ENCODE peak calls at places on chromosomes 11 and 22, in four cellular contexts. W is endothelial cell, O is upper lobe of right lung, G is omental fat pad. T is an unnamed sample.

GRCh38 chr22:29331213-29331612 is 15.7 kb upstream of the RASL10A start:
- DNase-seq in W (no peak), O (no peak), G (no peak), T (no peak)

GRCh38 chr11:72154816-72155215 is 19.3 kb downstream of the FOLR3 start:
- DNase-seq in W (no peak), O (no peak), G (no peak), T (no peak)

GRCh38 chr22:37741312-37741795 is 44.5 kb downstream of the TRIOBP start:
- DNase-seq in W (no peak), O (peak; percentile 85), G (peak; percentile 82), T (no peak)

GRCh38 chr11:104134760-104135159 is 29.2 kb downstream of the PDGFD start:
- DNase-seq in W (no peak), O (no peak), G (no peak), T (no peak)

GRCh38 chr22:26949193-26949592 is 291.8 kb downstream of the MIAT start:
- DNase-seq in W (peak; percentile 54), O (no peak), G (no peak), T (peak; percentile 41)

GRCh38 chr11:120645639-120646038 is 134.1 kb downstream of the GRIK4 start:
- DNase-seq in W (no peak), O (peak; percentile 48), G (no peak), T (no peak)

GRCh38 chr11:125413226-125413625 is 82.8 kb downstream of the FEZ1 start:
- DNase-seq in W (no peak), O (peak; percentile 52), G (no peak), T (no peak)

GRCh38 chr11:34315006-34315793 is 42.6 kb downstream of the ABTB2 start:
- DNase-seq in W (no peak), O (no peak), G (no peak), T (no peak)

GRCh38 chr11:108496643-108497256 is 1.4 kb downstream of the POGLUT3 start:
- DNase-seq in W (no peak), O (no peak), G (no peak), T (no peak)

GRCh38 chr11:16177688-16178087 is 178.7 kb downstream of the SOX6 start:
- DNase-seq in W (no peak), O (no peak), G (no peak), T (no peak)

GRCh38 chr11:45674481-45675190 is 9.2 kb upstream of the CHST1 start:
- DNase-seq in W (no peak), O (no peak), G (no peak), T (no peak)

GRCh38 chr11:88231894-88232482 is 56.7 kb upstream of the RAB38 start:
- DNase-seq in W (peak; percentile 41), O (no peak), G (no peak), T (peak; percentile 23)

GRCh38 chr11:107859459-107860239 is 1.1 kb upstream of the SLC35F2 start:
- DNase-seq in W (peak; percentile 12), O (no peak), G (no peak), T (peak; percentile 47)

GRCh38 chr11:39365809-39366436 is 2093.5 kb downstream of the LRRC4C start:
- DNase-seq in W (no peak), O (no peak), G (no peak), T (no peak)

GRCh38 chr22:46517255-46517761 is 20.1 kb downstream of the CELSR1 start:
- DNase-seq in W (no peak), O (no peak), G (no peak), T (no peak)

GRCh38 chr11:36056160-36056751 is 112.4 kb downstream of the LDLRAD3 start:
- DNase-seq in W (peak; percentile 57), O (no peak), G (no peak), T (peak; percentile 5)

GRCh38 chr11:95989216-95989615 is 65.3 kb upstream of the MTMR2 start:
- DNase-seq in W (no peak), O (no peak), G (no peak), T (no peak)

GRCh38 chr11:77752518-77752917 is 68.0 kb downstream of the RSF1 start:
- DNase-seq in W (no peak), O (no peak), G (no peak), T (no peak)

GRCh38 chr11:26201411-26201810 is 130.5 kb upstream of the ANO3 start:
- DNase-seq in W (no peak), O (no peak), G (no peak), T (no peak)

GRCh38 chr11:65810046-65810868 is 23.4 kb downstream of the OVOL1 start:
- DNase-seq in W (no peak), O (no peak), G (no peak), T (no peak)

GRCh38 chr22:17781319-17782031 is 7.2 kb upstream of the BID start:
- DNase-seq in W (no peak), O (no peak), G (peak; percentile 52), T (peak; percentile 85)

GRCh38 chr11:27528711-27529110 is 22.1 kb upstream of the LIN7C start:
- DNase-seq in W (no peak), O (no peak), G (no peak), T (no peak)
- TF ChIP-seq CTCF in W (no peak), O (no peak), G (no peak), T (no peak)

DNA sequence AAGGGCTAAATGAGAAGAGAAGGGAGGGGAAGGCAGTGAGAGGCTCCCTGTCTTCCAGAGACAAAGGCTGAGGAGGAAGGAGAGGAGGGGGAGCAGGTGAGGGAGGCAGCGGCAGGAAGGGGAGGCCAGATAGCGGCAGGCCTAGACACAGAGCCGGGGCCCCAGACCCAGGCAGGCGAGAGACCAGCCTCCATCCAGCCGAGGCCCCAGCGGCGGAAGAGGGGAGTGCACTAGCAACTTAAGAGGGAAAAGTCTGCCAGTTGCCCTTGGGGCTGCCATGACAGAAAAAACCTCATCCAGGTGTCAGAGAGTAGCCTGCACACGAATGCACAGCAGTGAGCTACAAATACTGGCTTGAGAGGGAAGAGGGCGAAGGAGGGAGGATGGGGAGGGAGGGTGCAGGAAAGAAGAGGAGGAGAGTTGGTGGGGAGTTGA is 46.7 kb downstream of the IGLL1 start:
- DNase-seq in W (peak; percentile 84), O (peak; percentile 63), G (no peak), T (peak; percentile 59)
- TF ChIP-seq CTCF in W (peak; percentile 69), O (peak; percentile 12), G (no peak), T (peak; percentile 39)

DNA sequence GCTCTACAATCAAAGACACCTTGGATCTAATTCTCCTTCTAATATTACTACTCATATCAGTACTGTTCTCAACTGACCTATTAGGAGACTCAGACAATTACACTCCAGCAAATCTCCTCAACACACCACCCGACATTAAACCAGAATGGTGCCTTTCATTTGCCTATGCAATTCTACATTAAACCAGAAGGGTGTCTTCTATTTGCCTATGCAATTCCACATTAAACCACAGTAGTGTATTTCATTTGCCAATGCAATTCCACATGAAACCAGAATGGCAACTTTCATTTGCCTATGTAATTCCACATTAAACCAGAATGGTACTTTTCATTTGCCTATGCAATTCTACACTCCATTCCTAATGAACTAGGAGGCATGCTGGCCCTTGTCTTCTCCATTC is 15.3 kb upstream of the APOL3 start:
- DNase-seq in W (no peak), O (no peak), G (no peak), T (no peak)
- TF ChIP-seq CTCF in W (peak; percentile 32), O (no peak), G (no peak), T (no peak)

GRCh38 chr11:86749376-86749775 is 51.0 kb upstream of the PRSS23 start:
- DNase-seq in W (no peak), O (no peak), G (no peak), T (no peak)
- TF ChIP-seq CTCF in W (no peak), O (no peak), G (no peak), T (no peak)

T was measured in activated CD8-positive, alpha-beta T cell treated with anti-CD3 and anti-CD28 coated beads for 36 hours.